ENCODE peak calls at places on chromosome 14, in nine cellular contexts. One of them, this sample, is unnamed.

GRCh38 chr14:94291906-94292525 is 1.1 kb downstream of the SERPINA10 start:
- DNase-seq in foreskin fibroblast: no peak
- DNase-seq in WTC11: no peak
- DNase-seq in GM12865: no peak
- DNase-seq in AG09309: no peak
- DNase-seq in lower leg skin: no peak
- DNase-seq in cardiac fibroblast: no peak
- DNase-seq in SK-N-SH: no peak
- DNase-seq in upper lobe of right lung: no peak
- DNase-seq in this sample: no peak

GRCh38 chr14:31256534-31257243 is 49.1 kb upstream of the HECTD1 start:
- DNase-seq in foreskin fibroblast: no peak
- DNase-seq in WTC11: no peak
- DNase-seq in GM12865: no peak
- DNase-seq in AG09309: no peak
- DNase-seq in lower leg skin: no peak
- DNase-seq in cardiac fibroblast: no peak
- DNase-seq in SK-N-SH: no peak
- DNase-seq in upper lobe of right lung: no peak
- DNase-seq in this sample: no peak

GRCh38 chr14:41586237-41586636 is 20.4 kb upstream of the LRFN5 start:
- DNase-seq in foreskin fibroblast: no peak
- DNase-seq in WTC11: no peak
- DNase-seq in GM12865: no peak
- DNase-seq in AG09309: no peak
- DNase-seq in lower leg skin: no peak
- DNase-seq in cardiac fibroblast: no peak
- DNase-seq in SK-N-SH: no peak
- DNase-seq in upper lobe of right lung: no peak
- DNase-seq in this sample: no peak

GRCh38 chr14:59301354-59301753 is 112.9 kb downstream of the DAAM1 start:
- DNase-seq in foreskin fibroblast: no peak
- DNase-seq in WTC11: no peak
- DNase-seq in GM12865: peak
- DNase-seq in AG09309: no peak
- DNase-seq in lower leg skin: no peak
- DNase-seq in cardiac fibroblast: no peak
- DNase-seq in SK-N-SH: no peak
- DNase-seq in upper lobe of right lung: no peak
- DNase-seq in this sample: no peak

GRCh38 chr14:65421201-65421981 is 8.9 kb downstream of the FUT8 start:
- DNase-seq in foreskin fibroblast: peak
- DNase-seq in WTC11: no peak
- DNase-seq in GM12865: no peak
- DNase-seq in AG09309: peak
- DNase-seq in lower leg skin: no peak
- DNase-seq in cardiac fibroblast: no peak
- DNase-seq in SK-N-SH: no peak
- DNase-seq in upper lobe of right lung: no peak
- DNase-seq in this sample: no peak

GRCh38 chr14:23621932-23622495 is 14.2 kb upstream of the DHRS2 start:
- DNase-seq in foreskin fibroblast: no peak
- DNase-seq in WTC11: no peak
- DNase-seq in GM12865: no peak
- DNase-seq in AG09309: no peak
- DNase-seq in lower leg skin: peak
- DNase-seq in cardiac fibroblast: no peak
- DNase-seq in SK-N-SH: no peak
- DNase-seq in upper lobe of right lung: no peak
- DNase-seq in this sample: no peak

GRCh38 chr14:106843951-106844483 is 1317.6 kb downstream of the TMEM121 start:
- DNase-seq in foreskin fibroblast: no peak
- DNase-seq in WTC11: no peak
- DNase-seq in GM12865: peak
- DNase-seq in AG09309: no peak
- DNase-seq in lower leg skin: no peak
- DNase-seq in cardiac fibroblast: no peak
- DNase-seq in SK-N-SH: peak
- DNase-seq in upper lobe of right lung: peak
- DNase-seq in this sample: peak

GRCh38 chr14:64762044-64763034 is 58.1 kb downstream of the PLEKHG3 start:
- DNase-seq in foreskin fibroblast: peak
- DNase-seq in WTC11: no peak
- DNase-seq in GM12865: no peak
- DNase-seq in AG09309: peak
- DNase-seq in lower leg skin: no peak
- DNase-seq in cardiac fibroblast: peak
- DNase-seq in SK-N-SH: peak
- DNase-seq in upper lobe of right lung: peak
- DNase-seq in this sample: no peak

DNA sequence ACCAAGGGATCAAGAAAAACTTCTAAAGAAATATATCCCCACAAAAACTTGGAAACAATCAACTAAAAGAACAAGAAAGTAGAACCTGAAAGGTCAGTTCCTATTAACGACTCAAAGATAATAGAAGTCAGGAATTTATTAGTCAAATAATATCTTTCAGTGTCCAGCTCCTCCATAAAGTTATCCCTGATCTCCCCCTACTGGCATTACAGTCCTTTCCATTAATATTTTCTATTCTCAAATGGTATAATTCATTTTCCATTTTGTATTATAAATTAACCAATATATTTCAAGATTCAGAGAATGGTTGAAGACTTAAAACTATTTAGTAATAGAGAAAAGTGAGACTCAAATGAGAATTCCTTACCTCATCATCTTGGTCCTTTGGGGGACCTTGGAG is 11.6 kb upstream of the SUPT16H start:
- DNase-seq in foreskin fibroblast: no peak
- DNase-seq in WTC11: no peak
- DNase-seq in GM12865: no peak
- DNase-seq in AG09309: no peak
- DNase-seq in lower leg skin: no peak
- DNase-seq in cardiac fibroblast: no peak
- DNase-seq in SK-N-SH: no peak
- DNase-seq in upper lobe of right lung: no peak
- DNase-seq in this sample: no peak
- TF ChIP-seq CTCF in foreskin fibroblast: no peak
- TF ChIP-seq CTCF in WTC11: no peak
- TF ChIP-seq CTCF in GM12865: no peak
- TF ChIP-seq CTCF in AG09309: no peak
- TF ChIP-seq CTCF in lower leg skin: no peak
- TF ChIP-seq CTCF in cardiac fibroblast: no peak
- TF ChIP-seq CTCF in SK-N-SH: peak
- TF ChIP-seq CTCF in upper lobe of right lung: no peak
- TF ChIP-seq CTCF in this sample: no peak

DNA sequence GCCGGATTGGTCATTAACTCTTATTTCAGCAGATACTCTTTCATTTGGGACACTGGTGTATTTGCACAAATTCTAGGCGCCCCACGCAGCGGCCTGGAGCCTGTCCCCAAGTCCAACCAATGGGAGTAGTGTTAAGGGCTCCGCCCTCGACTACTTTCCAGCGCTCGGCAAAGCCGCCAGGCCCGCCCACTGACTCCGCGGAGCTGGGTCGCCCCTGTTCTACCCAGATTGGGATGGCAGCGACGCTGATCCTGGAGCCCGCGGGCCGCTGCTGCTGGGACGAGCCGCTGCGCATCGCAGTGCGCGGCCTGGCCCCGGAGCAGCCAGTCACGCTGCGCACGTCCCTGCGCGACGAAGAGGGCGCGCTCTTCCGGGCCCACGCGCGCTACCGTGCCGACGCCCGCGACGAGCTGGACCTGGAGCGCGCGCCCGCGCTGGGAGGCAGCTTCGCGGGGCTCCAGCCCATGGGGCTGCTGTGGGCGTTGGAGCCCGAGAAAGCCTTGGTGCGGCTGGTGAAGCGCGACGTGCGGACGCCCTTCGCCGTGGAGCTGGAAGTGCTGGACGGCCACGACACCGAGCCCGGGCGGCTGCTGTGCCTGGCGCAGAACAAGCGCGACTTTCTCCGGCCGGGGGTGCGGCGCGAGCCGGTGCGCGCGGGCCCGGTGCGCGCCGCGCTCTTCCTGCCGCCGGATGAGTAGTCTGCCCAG is at the start of gene ACOT6:
- DNase-seq in foreskin fibroblast: peak
- DNase-seq in WTC11: peak
- DNase-seq in GM12865: peak
- DNase-seq in AG09309: peak
- DNase-seq in lower leg skin: peak
- DNase-seq in cardiac fibroblast: peak
- DNase-seq in SK-N-SH: peak
- DNase-seq in upper lobe of right lung: peak
- DNase-seq in this sample: peak
- TF ChIP-seq CTCF in foreskin fibroblast: no peak
- TF ChIP-seq CTCF in WTC11: no peak
- TF ChIP-seq CTCF in GM12865: no peak
- TF ChIP-seq CTCF in AG09309: no peak
- TF ChIP-seq CTCF in lower leg skin: no peak
- TF ChIP-seq CTCF in cardiac fibroblast: no peak
- TF ChIP-seq CTCF in SK-N-SH: no peak
- TF ChIP-seq CTCF in upper lobe of right lung: no peak
- TF ChIP-seq CTCF in this sample: no peak

GRCh38 chr14:97177635-97178034 is 380.5 kb downstream of the VRK1 start:
- DNase-seq in foreskin fibroblast: no peak
- DNase-seq in WTC11: no peak
- DNase-seq in GM12865: peak
- DNase-seq in AG09309: no peak
- DNase-seq in lower leg skin: no peak
- DNase-seq in cardiac fibroblast: no peak
- DNase-seq in SK-N-SH: no peak
- DNase-seq in upper lobe of right lung: no peak
- DNase-seq in this sample: no peak

GRCh38 chr14:97180304-97181200 is 383.4 kb downstream of the VRK1 start:
- DNase-seq in foreskin fibroblast: peak
- DNase-seq in WTC11: no peak
- DNase-seq in GM12865: peak
- DNase-seq in AG09309: peak
- DNase-seq in lower leg skin: no peak
- DNase-seq in cardiac fibroblast: peak
- DNase-seq in SK-N-SH: no peak
- DNase-seq in upper lobe of right lung: no peak
- DNase-seq in this sample: no peak

GRCh38 chr14:97178781-97179180 is 381.6 kb downstream of the VRK1 start:
- DNase-seq in foreskin fibroblast: no peak
- DNase-seq in WTC11: no peak
- DNase-seq in GM12865: peak
- DNase-seq in AG09309: peak
- DNase-seq in lower leg skin: no peak
- DNase-seq in cardiac fibroblast: peak
- DNase-seq in SK-N-SH: no peak
- DNase-seq in upper lobe of right lung: no peak
- DNase-seq in this sample: no peak

GRCh38 chr14:97179573-97179972 is 382.4 kb downstream of the VRK1 start:
- DNase-seq in foreskin fibroblast: no peak
- DNase-seq in WTC11: no peak
- DNase-seq in GM12865: peak
- DNase-seq in AG09309: no peak
- DNase-seq in lower leg skin: no peak
- DNase-seq in cardiac fibroblast: no peak
- DNase-seq in SK-N-SH: no peak
- DNase-seq in upper lobe of right lung: no peak
- DNase-seq in this sample: no peak

GRCh38 chr14:97177016-97177415 is 379.8 kb downstream of the VRK1 start:
- DNase-seq in foreskin fibroblast: no peak
- DNase-seq in WTC11: no peak
- DNase-seq in GM12865: peak
- DNase-seq in AG09309: no peak
- DNase-seq in lower leg skin: no peak
- DNase-seq in cardiac fibroblast: no peak
- DNase-seq in SK-N-SH: peak
- DNase-seq in upper lobe of right lung: no peak
- DNase-seq in this sample: peak
- TF ChIP-seq CTCF in foreskin fibroblast: no peak
- TF ChIP-seq CTCF in WTC11: peak
- TF ChIP-seq CTCF in GM12865: peak
- TF ChIP-seq CTCF in AG09309: peak
- TF ChIP-seq CTCF in lower leg skin: no peak
- TF ChIP-seq CTCF in cardiac fibroblast: no peak
- TF ChIP-seq CTCF in SK-N-SH: peak
- TF ChIP-seq CTCF in upper lobe of right lung: peak
- TF ChIP-seq CTCF in this sample: peak

GRCh38 chr14:90303382-90303943 is 28.3 kb downstream of the NRDE2 start:
- DNase-seq in foreskin fibroblast: no peak
- DNase-seq in WTC11: no peak
- DNase-seq in GM12865: no peak
- DNase-seq in AG09309: no peak
- DNase-seq in lower leg skin: no peak
- DNase-seq in cardiac fibroblast: no peak
- DNase-seq in SK-N-SH: no peak
- DNase-seq in upper lobe of right lung: no peak
- DNase-seq in this sample: no peak

GRCh38 chr14:90301122-90301521 is 30.6 kb downstream of the NRDE2 start:
- DNase-seq in foreskin fibroblast: no peak
- DNase-seq in WTC11: no peak
- DNase-seq in GM12865: no peak
- DNase-seq in AG09309: no peak
- DNase-seq in lower leg skin: no peak
- DNase-seq in cardiac fibroblast: no peak
- DNase-seq in SK-N-SH: no peak
- DNase-seq in upper lobe of right lung: no peak
- DNase-seq in this sample: no peak

GRCh38 chr14:90301580-90302181 is 30.1 kb downstream of the NRDE2 start:
- DNase-seq in foreskin fibroblast: peak
- DNase-seq in WTC11: no peak
- DNase-seq in GM12865: peak
- DNase-seq in AG09309: peak
- DNase-seq in lower leg skin: no peak
- DNase-seq in cardiac fibroblast: peak
- DNase-seq in SK-N-SH: peak
- DNase-seq in upper lobe of right lung: no peak
- DNase-seq in this sample: no peak

GRCh38 chr14:90300649-90301048 is 31.1 kb downstream of the NRDE2 start:
- DNase-seq in foreskin fibroblast: no peak
- DNase-seq in WTC11: no peak
- DNase-seq in GM12865: no peak
- DNase-seq in AG09309: no peak
- DNase-seq in lower leg skin: no peak
- DNase-seq in cardiac fibroblast: peak
- DNase-seq in SK-N-SH: no peak
- DNase-seq in upper lobe of right lung: no peak
- DNase-seq in this sample: no peak

DNA sequence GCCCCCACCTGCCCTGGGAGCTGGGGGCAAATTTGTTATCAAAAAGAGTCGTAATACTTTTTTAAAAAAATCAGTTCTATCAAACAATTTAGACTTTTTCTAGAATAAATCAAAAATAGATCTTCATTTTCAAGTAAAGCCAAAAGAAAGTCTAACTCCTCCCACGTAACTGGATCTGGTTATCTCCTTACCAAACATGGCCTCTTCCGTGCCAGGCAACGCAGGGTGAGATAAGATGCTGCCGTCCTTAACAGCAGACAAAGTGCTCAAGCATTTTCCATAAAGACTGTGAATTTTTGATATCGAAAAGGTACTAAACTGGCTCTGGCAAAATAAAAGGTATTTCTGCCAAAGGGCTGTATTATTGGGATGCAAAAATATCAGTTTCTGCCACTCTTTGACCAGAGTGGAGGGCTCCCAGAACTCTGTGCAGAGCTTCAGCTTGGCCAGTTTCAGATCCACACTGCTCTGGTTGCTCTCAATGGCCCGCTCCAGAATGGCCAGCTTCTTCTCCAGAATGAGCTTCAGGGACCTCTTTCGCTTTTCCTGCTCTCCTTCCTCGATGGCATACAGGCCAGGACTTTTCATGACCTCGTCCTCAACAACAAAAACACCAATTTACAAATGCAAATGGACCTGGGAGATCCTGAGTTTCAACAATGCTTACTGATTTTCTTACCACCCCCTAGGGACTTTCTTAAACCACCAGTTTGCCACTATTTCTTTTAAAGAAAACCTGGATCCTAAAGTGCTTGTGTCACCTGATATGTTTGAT is 29.0 kb downstream of the NRDE2 start:
- DNase-seq in foreskin fibroblast: no peak
- DNase-seq in WTC11: no peak
- DNase-seq in GM12865: no peak
- DNase-seq in AG09309: no peak
- DNase-seq in lower leg skin: no peak
- DNase-seq in cardiac fibroblast: peak
- DNase-seq in SK-N-SH: no peak
- DNase-seq in upper lobe of right lung: no peak
- DNase-seq in this sample: no peak
- TF ChIP-seq CTCF in foreskin fibroblast: no peak
- TF ChIP-seq CTCF in WTC11: no peak
- TF ChIP-seq CTCF in GM12865: no peak
- TF ChIP-seq CTCF in AG09309: no peak
- TF ChIP-seq CTCF in lower leg skin: no peak
- TF ChIP-seq CTCF in cardiac fibroblast: no peak
- TF ChIP-seq CTCF in SK-N-SH: no peak
- TF ChIP-seq CTCF in upper lobe of right lung: no peak
- TF ChIP-seq CTCF in this sample: no peak